ENCODE peak calls at places on chromosome 13, in four cellular contexts. U is HFFc6, M is GM10248, I is epithelial cell of esophagus. O is an unnamed sample.

GRCh38 chr13:77535448-77535847 is at the start of gene SCEL:
- DNase-seq in U (no peak), M (no peak), I (peak; percentile 95), O (peak; percentile 21)

GRCh38 chr13:34357435-34358232 is 539.7 kb downstream of the RFC3 start:
- DNase-seq in U (peak; percentile 86), M (no peak), I (peak; percentile 80), O (peak; percentile 44)

GRCh38 chr13:73794755-73795154 is 339.4 kb downstream of the KLF12 start:
- DNase-seq in U (no peak), M (no peak), I (no peak), O (no peak)

GRCh38 chr13:105759467-105759866 is 776.0 kb downstream of the EFNB2 start:
- DNase-seq in U (no peak), M (no peak), I (peak; percentile 24), O (no peak)

GRCh38 chr13:45878966-45879365 is 27.4 kb upstream of the SIAH3 start:
- DNase-seq in U (no peak), M (no peak), I (no peak), O (no peak)

GRCh38 chr13:32314968-32315254 is 252 bp downstream of the ZAR1L start:
- DNase-seq in U (peak; percentile 48), M (peak; percentile 55), I (peak; percentile 42), O (no peak)

GRCh38 chr13:39602614-39603366 is at the start of gene LHFPL6:
- DNase-seq in U (peak; percentile 71), M (peak; percentile 87), I (peak; percentile 87), O (peak; percentile 49)

GRCh38 chr13:31437975-31438374 is 238.2 kb downstream of the B3GLCT start:
- DNase-seq in U (peak; percentile 47), M (no peak), I (peak; percentile 5), O (no peak)

GRCh38 chr13:74080762-74081161 is 53.4 kb downstream of the KLF12 start:
- DNase-seq in U (no peak), M (no peak), I (no peak), O (no peak)

GRCh38 chr13:40187324-40187795 is 479.1 kb downstream of the FOXO1 start:
- DNase-seq in U (no peak), M (no peak), I (no peak), O (no peak)

GRCh38 chr13:71879129-71879535 is 12.1 kb upstream of the DACH1 start:
- DNase-seq in U (no peak), M (peak; percentile 22), I (peak; percentile 50), O (no peak)

GRCh38 chr13:43072394-43072793 is 49.0 kb downstream of the DNAJC15 start:
- DNase-seq in U (no peak), M (no peak), I (peak; percentile 15), O (no peak)

GRCh38 chr13:63081400-63082014 is 1665.9 kb upstream of the PCDH20 start:
- DNase-seq in U (no peak), M (no peak), I (no peak), O (no peak)

GRCh38 chr13:33509642-33510229 is 224.2 kb upstream of the STARD13 start:
- DNase-seq in U (peak; percentile 41), M (no peak), I (peak; percentile 34), O (no peak)

GRCh38 chr13:39462456-39462855 is 140.5 kb downstream of the LHFPL6 start:
- DNase-seq in U (no peak), M (no peak), I (peak; percentile 27), O (no peak)

O was measured in RCC 7860.